ENCODE peak calls at places on chromosomes 6 and 20, in nine cellular contexts. W, Q, T, G, V, P, C, S and Z are unnamed samples.

GRCh38 chr6:41644297-41644879 is 6.1 kb downstream of the MDFI start:
- DNase-seq in W (peak; percentile 40), Q (peak; percentile 71), T (no peak), G (no peak), V (no peak), P (no peak), C (no peak), S (no peak), Z (no peak)

GRCh38 chr20:1489764-1490436 is 1.3 kb downstream of the SIRPB2 start:
- DNase-seq in W (no peak), Q (no peak), T (no peak), G (peak; percentile 93), V (peak; percentile 41), P (no peak), C (peak; percentile 82), S (no peak), Z (no peak)

GRCh38 chr6:34547921-34548644 is 8.0 kb downstream of the SPDEF start:
- DNase-seq in W (no peak), Q (no peak), T (no peak), G (no peak), V (no peak), P (no peak), C (peak; percentile 74), S (no peak), Z (no peak)

GRCh38 chr6:35176625-35177024 is 35.5 kb upstream of the TCP11 start:
- DNase-seq in W (no peak), Q (no peak), T (no peak), G (no peak), V (no peak), P (no peak), C (no peak), S (no peak), Z (no peak)

GRCh38 chr6:150435832-150436231 is 67.0 kb downstream of the IYD start:
- DNase-seq in W (no peak), Q (no peak), T (no peak), G (no peak), V (no peak), P (no peak), C (no peak), S (no peak), Z (no peak)

GRCh38 chr20:10131612-10132345 is 86.9 kb upstream of the SNAP25 start:
- DNase-seq in W (peak; percentile 66), Q (peak; percentile 20), T (no peak), G (peak; percentile 69), V (no peak), P (no peak), C (peak; percentile 31), S (peak; percentile 80), Z (peak; percentile 63)

GRCh38 chr6:27591660-27592059 is 118.8 kb upstream of the ZNF184 start:
- DNase-seq in W (peak; percentile 79), Q (peak; percentile 68), T (no peak), G (peak; percentile 34), V (no peak), P (no peak), C (peak; percentile 60), S (no peak), Z (peak; percentile 55)

GRCh38 chr20:46708172-46708860 is 1.1 kb upstream of the SLC2A10 start:
- DNase-seq in W (peak; percentile 88), Q (peak; percentile 43), T (no peak), G (no peak), V (no peak), P (no peak), C (no peak), S (no peak), Z (peak; percentile 70)

GRCh38 chr6:51855310-51856082 is 231.9 kb downstream of the PKHD1 start:
- DNase-seq in W (peak; percentile 95), Q (peak; percentile 93), T (peak; percentile 65), G (peak; percentile 70), V (peak; percentile 41), P (peak; percentile 79), C (peak; percentile 94), S (peak; percentile 42), Z (peak; percentile 87)

GRCh38 chr6:146358341-146359046 is 185.1 kb upstream of the RAB32 start:
- DNase-seq in W (no peak), Q (no peak), T (no peak), G (peak; percentile 83), V (no peak), P (no peak), C (peak; percentile 48), S (no peak), Z (no peak)

GRCh38 chr20:24109537-24109936 is 121.0 kb upstream of the GGTLC1 start:
- DNase-seq in W (no peak), Q (no peak), T (peak; percentile 71), G (no peak), V (no peak), P (no peak), C (no peak), S (no peak), Z (no peak)

GRCh38 chr6:15913001-15913400 is 215.9 kb upstream of the MYLIP start:
- DNase-seq in W (no peak), Q (no peak), T (no peak), G (no peak), V (no peak), P (no peak), C (no peak), S (no peak), Z (no peak)

GRCh38 chr6:149323925-149324324 is 6.4 kb downstream of the TAB2 start:
- DNase-seq in W (peak; percentile 38), Q (peak; percentile 28), T (no peak), G (no peak), V (no peak), P (no peak), C (no peak), S (no peak), Z (no peak)

DNA sequence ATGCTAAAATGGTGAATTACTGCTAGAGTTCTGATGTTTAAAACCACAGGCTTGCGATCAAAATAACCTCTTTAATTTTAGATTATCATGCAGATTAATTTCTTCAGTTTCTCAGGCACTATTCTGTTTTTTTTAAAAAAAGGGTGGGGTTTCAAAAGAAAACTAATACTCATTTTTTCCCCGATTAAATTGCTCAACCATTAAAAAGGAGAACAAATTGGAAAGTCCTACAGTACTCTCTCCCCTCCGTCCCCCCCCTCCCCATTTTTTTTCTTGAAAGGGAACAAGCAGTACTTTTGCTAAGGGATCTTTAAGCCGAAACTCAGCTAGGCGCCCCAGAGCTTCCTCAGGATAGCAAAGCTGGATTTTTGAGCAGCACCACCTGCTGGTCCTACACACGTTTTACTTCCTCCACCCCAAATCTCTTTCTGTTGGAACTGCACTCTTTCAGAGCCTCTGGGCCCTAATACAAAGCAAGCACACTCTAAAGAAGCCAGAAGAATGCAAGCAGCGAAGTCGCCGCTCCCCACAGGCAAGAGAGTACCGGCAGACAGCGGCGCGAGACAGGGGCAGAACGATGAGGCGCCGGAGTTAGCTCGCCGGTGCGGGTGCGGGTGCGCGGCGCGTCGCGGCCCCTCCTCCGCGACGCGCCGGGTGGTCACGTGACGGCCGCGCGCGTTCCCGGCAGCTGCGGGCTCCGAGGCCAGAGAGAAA is at the start of gene RNF146:
- DNase-seq in W (peak; percentile 92), Q (peak; percentile 92), T (peak; percentile 80), G (peak; percentile 93), V (peak; percentile 75), P (peak; percentile 85), C (peak; percentile 68), S (peak; percentile 94), Z (peak; percentile 91)
- TF ChIP-seq EZH2phosphoT487 in W (no peak), Q (no peak), T (no peak), G (no peak), V (no peak), P (no peak), C (no peak), S (no peak), Z (no peak)

DNA sequence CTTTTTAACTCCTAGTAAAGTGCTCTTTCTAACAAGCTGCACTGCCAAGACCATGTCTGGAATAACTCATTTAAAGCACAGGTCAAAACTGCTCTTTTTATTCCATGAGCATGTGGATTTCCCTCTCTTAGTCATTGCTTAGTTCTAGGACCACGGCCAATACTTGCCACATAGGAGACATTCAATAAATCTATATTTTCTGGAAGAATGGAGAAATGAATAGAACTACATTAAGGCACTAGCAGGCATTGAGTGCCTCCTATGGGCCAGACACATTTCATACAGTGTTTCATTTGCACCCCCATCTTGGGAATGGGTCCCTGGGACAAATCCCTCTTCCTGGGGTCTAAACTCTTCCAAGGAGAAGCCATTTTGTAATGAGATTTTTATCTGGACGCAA is 552.8 kb upstream of the CITED2 start:
- DNase-seq in W (peak; percentile 14), Q (no peak), T (no peak), G (peak; percentile 76), V (no peak), P (no peak), C (peak; percentile 20), S (no peak), Z (no peak)
- H3K27ac ChIP-seq in W (no peak overlapping the region), Q (no peak overlapping the region), T (no peak overlapping the region), G (no peak overlapping the region), V (no peak overlapping the region), P (no peak overlapping the region), C (no peak overlapping the region), S (peak overlapping the region; percentile 48), Z (peak overlapping the region; percentile 71)

DNA sequence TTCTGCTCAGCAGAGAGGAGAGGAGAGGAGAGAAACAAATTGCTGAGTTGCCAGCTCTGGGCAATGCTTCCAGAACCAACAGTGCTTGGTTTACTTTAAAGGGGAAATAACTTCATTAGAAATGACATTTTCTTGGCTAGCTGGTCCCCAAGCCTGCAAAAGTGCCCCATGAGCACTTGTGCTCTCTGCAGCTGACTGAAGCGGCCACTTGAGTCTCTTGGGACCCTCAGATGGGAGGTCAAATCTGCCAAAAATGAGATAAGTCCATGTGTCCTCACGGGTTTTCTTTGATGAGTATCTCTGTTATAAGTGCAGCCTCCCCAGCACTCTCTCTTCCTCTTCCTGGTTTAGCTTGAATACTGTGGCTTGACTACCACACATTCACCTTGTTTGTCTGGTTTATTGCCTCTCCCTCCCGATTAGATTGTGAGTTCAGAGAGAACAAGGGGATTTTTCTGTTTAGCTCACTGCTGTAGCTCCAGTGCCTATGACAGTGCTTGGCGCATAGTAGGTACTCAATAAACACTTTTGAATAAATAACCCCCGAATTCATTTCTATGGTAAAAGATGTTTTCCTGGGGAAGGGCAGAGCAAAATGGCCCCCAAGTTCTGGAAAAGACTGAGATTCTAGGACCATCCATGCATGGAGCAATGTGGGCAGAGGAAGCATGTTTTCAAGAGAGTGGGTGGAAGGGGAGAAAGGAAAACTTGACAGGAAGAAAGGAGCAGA is 7.0 kb upstream of the RIN2 start:
- DNase-seq in W (no peak), Q (no peak), T (no peak), G (no peak), V (no peak), P (no peak), C (no peak), S (peak; percentile 26), Z (peak; percentile 41)
- TF ChIP-seq EZH2phosphoT487 in W (no peak), Q (no peak), T (no peak), G (no peak), V (no peak), P (no peak), C (no peak), S (no peak), Z (no peak)

GRCh38 chr6:44342052-44342451 is 398 bp upstream of the SPATS1 start:
- DNase-seq in W (no peak), Q (no peak), T (no peak), G (peak; percentile 26), V (no peak), P (no peak), C (no peak), S (peak; percentile 71), Z (no peak)
- H3K27ac ChIP-seq in W (no peak overlapping the region), Q (no peak overlapping the region), T (no peak overlapping the region), G (no peak overlapping the region), V (no peak overlapping the region), P (no peak overlapping the region), C (no peak overlapping the region), S (no peak overlapping the region), Z (no peak overlapping the region)

DNA sequence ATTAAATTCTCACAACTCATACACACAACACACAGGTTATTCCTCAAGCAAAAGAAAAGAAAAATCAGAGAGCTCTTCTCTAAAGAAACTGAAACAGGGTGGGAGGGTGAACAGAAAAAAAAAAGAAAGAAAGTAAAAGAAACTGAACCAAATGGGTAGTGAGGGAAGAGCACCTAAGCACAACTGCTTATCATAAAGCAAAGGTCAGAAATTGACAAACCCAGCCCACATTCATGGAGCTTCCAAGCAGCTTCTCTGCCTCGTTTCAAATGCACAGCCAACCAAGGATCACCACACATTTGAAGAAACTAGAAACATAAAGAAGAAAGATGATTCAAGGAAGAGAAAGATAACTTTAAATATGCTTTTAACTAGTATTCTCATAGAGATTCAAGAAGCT is 90.5 kb downstream of the RNGTT start:
- DNase-seq in W (no peak), Q (no peak), T (no peak), G (no peak), V (no peak), P (no peak), C (no peak), S (no peak), Z (peak; percentile 9)
- TF ChIP-seq EZH2phosphoT487 in W (no peak), Q (no peak), T (no peak), G (no peak), V (no peak), P (no peak), C (no peak), S (no peak), Z (no peak)